ENCODE peak calls at places on chromosomes 16 and 17, in five cellular contexts. J is breast epithelium, E is GM12878, Z is stomach, T is GM12891. F is an unnamed sample.

GRCh38 chr16:55651841-55652824 is 3.7 kb upstream of the SLC6A2 start:
- DNase-seq in J (no peak), E (no peak), Z (no peak), T (no peak), F (no peak)

GRCh38 chr17:13002761-13003453 is 14.9 kb downstream of the ELAC2 start:
- DNase-seq in J (peak), E (no peak), Z (peak), T (no peak), F (peak)

GRCh38 chr16:2452650-2453049 is 7.3 kb upstream of the TEDC2 start:
- DNase-seq in J (no peak), E (no peak), Z (no peak), T (no peak), F (no peak)

GRCh38 chr16:64475627-64476351 is 646.1 kb downstream of the CDH11 start:
- DNase-seq in J (no peak), E (no peak), Z (no peak), T (no peak), F (no peak)

GRCh38 chr16:1079786-1080525 is 7.4 kb downstream of the SSTR5 start:
- DNase-seq in J (no peak), E (no peak), Z (no peak), T (no peak), F (no peak)

GRCh38 chr16:72172105-72173034 is at the start of gene PMFBP1:
- DNase-seq in J (peak), E (peak), Z (no peak), T (peak), F (no peak)

GRCh38 chr17:82668631-82669099 is 20.4 kb upstream of the WDR45B start:
- DNase-seq in J (peak), E (no peak), Z (peak), T (peak), F (peak)

GRCh38 chr17:51064061-51064735 is 56.5 kb downstream of the SPAG9 start:
- DNase-seq in J (no peak), E (no peak), Z (no peak), T (no peak), F (no peak)

GRCh38 chr16:70578035-70578434 is 54.4 kb downstream of the SF3B3 start:
- DNase-seq in J (no peak), E (no peak), Z (no peak), T (no peak), F (no peak)

GRCh38 chr17:66354981-66355380 is 52.6 kb downstream of the PRKCA start:
- DNase-seq in J (no peak), E (no peak), Z (no peak), T (no peak), F (no peak)

GRCh38 chr16:75506567-75506966 is 11.3 kb upstream of the CHST6 start:
- DNase-seq in J (peak), E (no peak), Z (no peak), T (no peak), F (no peak)

GRCh38 chr17:307741-308507 is 44.7 kb downstream of the RPH3AL start:
- DNase-seq in J (no peak), E (no peak), Z (no peak), T (no peak), F (no peak)

GRCh38 chr17:78717431-78717980 is 64.6 kb downstream of the CYTH1 start:
- DNase-seq in J (no peak), E (no peak), Z (no peak), T (no peak), F (no peak)

GRCh38 chr17:35244345-35245195 is 1.7 kb downstream of the SLFN5 start:
- DNase-seq in J (peak), E (no peak), Z (peak), T (peak), F (no peak)

GRCh38 chr17:19341641-19342610 is 20.6 kb downstream of the B9D1 start:
- DNase-seq in J (no peak), E (no peak), Z (no peak), T (no peak), F (no peak)

GRCh38 chr17:66746736-66747135 is 88.2 kb upstream of the CACNG5 start:
- DNase-seq in J (no peak), E (no peak), Z (no peak), T (no peak), F (no peak)

GRCh38 chr17:51461578-51462004 is 201.2 kb downstream of the UTP18 start:
- DNase-seq in J (no peak), E (no peak), Z (peak), T (peak), F (peak)

GRCh38 chr16:23119570-23119969 is 29.7 kb downstream of the USP31 start:
- DNase-seq in J (no peak), E (no peak), Z (no peak), T (no peak), F (no peak)

GRCh38 chr17:67488161-67488560 is 111.1 kb downstream of the PITPNC1 start:
- DNase-seq in J (no peak), E (no peak), Z (no peak), T (no peak), F (no peak)

GRCh38 chr17:56269509-56269908 is 116.2 kb downstream of the ANKFN1 start:
- DNase-seq in J (no peak), E (no peak), Z (no peak), T (no peak), F (no peak)

GRCh38 chr17:37274432-37274831 is 101.4 kb upstream of the C17orf78 start:
- DNase-seq in J (no peak), E (no peak), Z (no peak), T (no peak), F (no peak)
- TF ChIP-seq POLR2AphosphoS5 in J (no peak), E (no peak), Z (no peak), T (no peak), F (no peak)

GRCh38 chr17:38907930-38908675 is 17.3 kb upstream of the LASP1NB start:
- DNase-seq in J (no peak), E (no peak), Z (no peak), T (no peak), F (no peak)

GRCh38 chr17:38910325-38910724 is 15.1 kb upstream of the LASP1NB start:
- DNase-seq in J (no peak), E (no peak), Z (no peak), T (no peak), F (no peak)

GRCh38 chr17:38906429-38907172 is 18.8 kb upstream of the LASP1NB start:
- DNase-seq in J (no peak), E (no peak), Z (no peak), T (no peak), F (no peak)

GRCh38 chr17:38911081-38911730 is 14.2 kb upstream of the LASP1NB start:
- DNase-seq in J (no peak), E (no peak), Z (no peak), T (no peak), F (no peak)

DNA sequence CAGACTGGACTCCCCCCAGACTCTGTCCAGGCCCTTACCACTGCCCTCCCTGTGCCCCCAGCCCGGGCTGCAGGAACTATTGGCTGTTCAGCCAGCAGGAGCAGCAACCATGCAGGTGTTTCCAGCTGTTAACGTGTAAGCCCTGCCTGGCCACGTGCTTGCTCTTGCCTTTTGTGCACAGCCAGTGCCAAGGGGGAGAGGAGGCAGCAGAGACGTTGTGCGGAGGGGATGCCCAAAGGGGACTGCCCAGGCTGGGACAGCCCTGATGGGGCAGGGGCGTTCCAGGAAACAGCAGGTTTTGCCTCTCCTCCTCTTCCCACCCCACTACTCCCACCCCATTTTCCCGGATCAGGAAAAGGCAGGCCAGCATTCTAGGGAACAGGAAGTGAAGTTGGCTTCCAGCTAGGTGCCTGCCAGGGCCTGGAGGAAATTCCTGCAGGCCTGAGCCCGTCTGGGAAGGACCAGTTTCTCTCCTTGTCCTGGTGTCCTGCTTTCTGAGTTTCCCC is 16.7 kb upstream of the LASP1NB start:
- DNase-seq in J (no peak), E (no peak), Z (no peak), T (no peak), F (no peak)
- TF ChIP-seq POLR2AphosphoS5 in J (no peak), E (no peak), Z (no peak), T (no peak), F (peak)

GRCh38 chr16:66516172-66516807 is 33.6 kb downstream of the TK2 start:
- DNase-seq in J (no peak), E (no peak), Z (no peak), T (no peak), F (no peak)

GRCh38 chr16:66519482-66519881 is 30.4 kb downstream of the TK2 start:
- DNase-seq in J (no peak), E (no peak), Z (no peak), T (no peak), F (no peak)

GRCh38 chr16:66517586-66518263 is 32.2 kb downstream of the TK2 start:
- DNase-seq in J (no peak), E (no peak), Z (no peak), T (no peak), F (no peak)

GRCh38 chr16:66515543-66516171 is 34.3 kb downstream of the TK2 start:
- DNase-seq in J (no peak), E (no peak), Z (no peak), T (no peak), F (peak)

DNA sequence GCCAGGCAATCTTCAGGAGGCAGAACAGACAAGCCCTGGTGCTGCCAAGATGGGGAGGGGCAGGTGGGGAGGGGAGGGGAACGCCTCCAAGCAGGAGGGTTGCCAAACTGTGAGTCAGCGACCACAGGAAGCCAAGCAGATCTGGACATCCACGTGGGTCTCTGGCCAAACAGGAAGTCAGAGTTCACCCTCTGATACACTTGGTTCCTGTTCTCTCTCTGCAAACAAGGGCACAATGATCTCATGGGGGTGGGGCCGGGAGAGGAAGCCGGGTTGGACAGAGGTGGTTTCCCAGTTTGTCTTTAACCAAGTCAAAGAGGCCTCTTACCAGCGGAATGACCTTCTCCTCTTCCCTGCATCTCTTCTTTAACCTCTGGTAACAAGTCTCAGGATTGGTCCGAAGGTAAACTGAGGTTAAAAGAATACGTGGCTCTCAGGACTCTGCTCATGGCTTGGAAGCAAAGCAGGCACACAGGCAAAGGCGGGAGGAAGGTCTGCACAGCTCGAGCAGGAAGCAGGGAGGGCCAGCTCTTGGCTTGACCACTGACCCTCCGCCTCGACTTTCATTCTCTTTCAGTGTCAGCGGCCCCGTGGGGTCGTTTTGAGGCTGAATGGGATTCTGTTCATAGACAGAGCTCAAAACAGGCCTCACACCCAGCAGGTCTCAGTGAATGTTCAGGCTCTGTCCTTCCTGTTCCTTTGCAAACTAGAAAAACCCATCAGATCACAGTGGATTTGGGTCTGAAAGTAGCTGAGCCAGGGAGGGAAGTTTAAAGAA is 32.9 kb downstream of the TK2 start:
- DNase-seq in J (peak), E (peak), Z (peak), T (peak), F (peak)
- TF ChIP-seq POLR2AphosphoS5 in J (peak), E (peak), Z (peak), T (no peak), F (peak)

GRCh38 chr17:5896215-5896614 is 174.0 kb upstream of the WSCD1 start:
- DNase-seq in J (no peak), E (no peak), Z (no peak), T (no peak), F (no peak)
- TF ChIP-seq POLR2AphosphoS5 in J (no peak), E (no peak), Z (no peak), T (no peak), F (no peak)

GRCh38 chr17:76735006-76735405 is 2.1 kb downstream of the SRSF2 start:
- DNase-seq in J (no peak), E (no peak), Z (no peak), T (no peak), F (no peak)
- TF ChIP-seq POLR2AphosphoS5 in J (no peak), E (peak), Z (no peak), T (peak), F (no peak)

GRCh38 chr17:58362368-58363014 is 10.5 kb upstream of the SUPT4H1 start:
- DNase-seq in J (no peak), E (no peak), Z (no peak), T (no peak), F (no peak)
- TF ChIP-seq POLR2AphosphoS5 in J (no peak), E (no peak), Z (no peak), T (no peak), F (no peak)

F was measured in upper lobe of left lung.